ENCODE peak calls at places on chromosomes 4 and X, in six cellular contexts. One of them, this sample, is unnamed.
A peak's percentile ranks its signal among the peaks of the same experiment; 100 is the strongest.

GRCh38 chr4:69115851-69116213 is 19.6 kb downstream of the UGT2B7 start:
- DNase-seq in IMR-90: no peak
- DNase-seq in body of pancreas: no peak
- DNase-seq in ovary: no peak
- DNase-seq in right lobe of liver: no peak
- DNase-seq in Peyer's patch: no peak
- DNase-seq in this sample: no peak

GRCh38 chr4:141711211-141711610 is 74.8 kb downstream of the IL15 start:
- DNase-seq in IMR-90: peak; percentile 51
- DNase-seq in ovary: no peak
- DNase-seq in Peyer's patch: no peak
- DNase-seq in right lobe of liver: no peak
- DNase-seq in body of pancreas: no peak
- DNase-seq in this sample: no peak

GRCh38 chr4:151676301-151676700 is 84.5 kb downstream of the GATB start:
- DNase-seq in right lobe of liver: no peak
- DNase-seq in ovary: no peak
- DNase-seq in IMR-90: peak; percentile 94
- DNase-seq in Peyer's patch: no peak
- DNase-seq in body of pancreas: no peak
- DNase-seq in this sample: no peak

GRCh38 chr4:158459085-158459820 is 62.4 kb upstream of the RXFP1 start:
- DNase-seq in ovary: no peak
- DNase-seq in body of pancreas: no peak
- DNase-seq in IMR-90: no peak
- DNase-seq in right lobe of liver: no peak
- DNase-seq in Peyer's patch: no peak
- DNase-seq in this sample: no peak

GRCh38 chr4:15423285-15423711 is 4.5 kb upstream of the C1QTNF7 start:
- DNase-seq in IMR-90: no peak
- DNase-seq in right lobe of liver: no peak
- DNase-seq in Peyer's patch: no peak
- DNase-seq in body of pancreas: no peak
- DNase-seq in ovary: no peak
- DNase-seq in this sample: no peak

GRCh38 chr4:89800527-89801103 is 36.3 kb downstream of the SNCA start:
- DNase-seq in Peyer's patch: no peak
- DNase-seq in ovary: no peak
- DNase-seq in IMR-90: peak; percentile 5
- DNase-seq in right lobe of liver: no peak
- DNase-seq in body of pancreas: no peak
- DNase-seq in this sample: no peak

GRCh38 chrX:101081257-101081656 is 2.6 kb downstream of the TMEM35A start:
- DNase-seq in IMR-90: no peak
- DNase-seq in right lobe of liver: no peak
- DNase-seq in body of pancreas: no peak
- DNase-seq in Peyer's patch: no peak
- DNase-seq in ovary: no peak
- DNase-seq in this sample: no peak

GRCh38 chrX:39692796-39693195 is 405.0 kb downstream of the BCOR start:
- DNase-seq in IMR-90: no peak
- DNase-seq in ovary: no peak
- DNase-seq in body of pancreas: no peak
- DNase-seq in Peyer's patch: no peak
- DNase-seq in right lobe of liver: no peak
- DNase-seq in this sample: no peak

GRCh38 chrX:145532176-145532780 is 285.0 kb downstream of the SPANXN1 start:
- DNase-seq in Peyer's patch: no peak
- DNase-seq in ovary: no peak
- DNase-seq in IMR-90: no peak
- DNase-seq in body of pancreas: no peak
- DNase-seq in right lobe of liver: no peak
- DNase-seq in this sample: no peak

GRCh38 chr4:139922625-139923024 is 231.4 kb downstream of the MAML3 start:
- DNase-seq in Peyer's patch: no peak
- DNase-seq in IMR-90: peak; percentile 50
- DNase-seq in ovary: no peak
- DNase-seq in right lobe of liver: peak; percentile 54
- DNase-seq in body of pancreas: peak; percentile 47
- DNase-seq in this sample: no peak

GRCh38 chr4:53055716-53056413 is 193.7 kb downstream of the RASL11B start:
- DNase-seq in Peyer's patch: no peak
- DNase-seq in right lobe of liver: no peak
- DNase-seq in ovary: no peak
- DNase-seq in IMR-90: no peak
- DNase-seq in body of pancreas: no peak
- DNase-seq in this sample: no peak

GRCh38 chr4:34644716-34645115 is 1599.6 kb downstream of the ARAP2 start:
- DNase-seq in body of pancreas: no peak
- DNase-seq in IMR-90: no peak
- DNase-seq in Peyer's patch: no peak
- DNase-seq in right lobe of liver: no peak
- DNase-seq in ovary: no peak
- DNase-seq in this sample: no peak

GRCh38 chrX:120840826-120841225 is 34.8 kb downstream of the CT47B1 start:
- DNase-seq in Peyer's patch: no peak
- DNase-seq in body of pancreas: no peak
- DNase-seq in right lobe of liver: no peak
- DNase-seq in IMR-90: no peak
- DNase-seq in ovary: no peak
- DNase-seq in this sample: no peak

GRCh38 chr4:140246216-140246615 is 92.2 kb upstream of the MAML3 start:
- DNase-seq in right lobe of liver: no peak
- DNase-seq in Peyer's patch: no peak
- DNase-seq in ovary: no peak
- DNase-seq in body of pancreas: no peak
- DNase-seq in IMR-90: no peak
- DNase-seq in this sample: no peak

GRCh38 chrX:68077378-68077777 is 355.9 kb downstream of the OPHN1 start:
- DNase-seq in right lobe of liver: no peak
- DNase-seq in Peyer's patch: no peak
- DNase-seq in body of pancreas: no peak
- DNase-seq in IMR-90: no peak
- DNase-seq in ovary: no peak
- DNase-seq in this sample: no peak

GRCh38 chr4:53346920-53347852 is 18.7 kb downstream of the SCFD2 start:
- DNase-seq in right lobe of liver: no peak
- DNase-seq in IMR-90: peak; percentile 61
- DNase-seq in ovary: no peak
- DNase-seq in Peyer's patch: no peak
- DNase-seq in body of pancreas: no peak
- DNase-seq in this sample: no peak

GRCh38 chrX:23332888-23333821 is 1.5 kb upstream of the PTCHD1 start:
- DNase-seq in IMR-90: no peak
- DNase-seq in body of pancreas: no peak
- DNase-seq in Peyer's patch: no peak
- DNase-seq in ovary: no peak
- DNase-seq in right lobe of liver: no peak
- DNase-seq in this sample: peak; percentile 23

GRCh38 chr4:71366776-71367175 is 28.0 kb downstream of the SLC4A4 start:
- DNase-seq in Peyer's patch: no peak
- DNase-seq in ovary: no peak
- DNase-seq in IMR-90: no peak
- DNase-seq in right lobe of liver: no peak
- DNase-seq in body of pancreas: no peak
- DNase-seq in this sample: no peak

GRCh38 chr4:115596265-115597001 is 483.0 kb upstream of the NDST4 start:
- DNase-seq in Peyer's patch: no peak
- DNase-seq in body of pancreas: no peak
- DNase-seq in IMR-90: no peak
- DNase-seq in right lobe of liver: no peak
- DNase-seq in ovary: no peak
- DNase-seq in this sample: no peak

GRCh38 chrX:34401411-34401810 is 255.7 kb downstream of the TMEM47 start:
- DNase-seq in body of pancreas: no peak
- DNase-seq in IMR-90: no peak
- DNase-seq in Peyer's patch: no peak
- DNase-seq in ovary: no peak
- DNase-seq in right lobe of liver: no peak
- DNase-seq in this sample: no peak

GRCh38 chr4:108861339-108861738 is 98.5 kb upstream of the ETNPPL start:
- DNase-seq in right lobe of liver: no peak
- DNase-seq in Peyer's patch: no peak
- DNase-seq in IMR-90: peak; percentile 24
- DNase-seq in body of pancreas: peak; percentile 51
- DNase-seq in ovary: no peak
- DNase-seq in this sample: no peak

GRCh38 chrX:25158635-25159034 is 142.9 kb upstream of the ARX start:
- DNase-seq in IMR-90: no peak
- DNase-seq in Peyer's patch: no peak
- DNase-seq in right lobe of liver: no peak
- DNase-seq in ovary: no peak
- DNase-seq in body of pancreas: no peak
- DNase-seq in this sample: no peak

GRCh38 chr4:123477804-123478209 is 81.2 kb downstream of the SPRY1 start:
- DNase-seq in ovary: no peak
- DNase-seq in Peyer's patch: no peak
- DNase-seq in body of pancreas: peak; percentile 18
- DNase-seq in right lobe of liver: no peak
- DNase-seq in IMR-90: peak; percentile 50
- DNase-seq in this sample: no peak

GRCh38 chr4:51894246-51894645 is 51.3 kb downstream of the DCUN1D4 start:
- DNase-seq in right lobe of liver: no peak
- DNase-seq in IMR-90: peak; percentile 35
- DNase-seq in body of pancreas: no peak
- DNase-seq in ovary: no peak
- DNase-seq in Peyer's patch: no peak
- DNase-seq in this sample: no peak

GRCh38 chr4:123892997-123893745 is 496.6 kb downstream of the SPRY1 start:
- DNase-seq in right lobe of liver: no peak
- DNase-seq in body of pancreas: no peak
- DNase-seq in ovary: no peak
- DNase-seq in IMR-90: peak; percentile 24
- DNase-seq in Peyer's patch: no peak
- DNase-seq in this sample: no peak

GRCh38 chr4:5545271-5545670 is 163.1 kb downstream of the EVC2 start:
- DNase-seq in IMR-90: peak; percentile 12
- DNase-seq in Peyer's patch: no peak
- DNase-seq in ovary: no peak
- DNase-seq in body of pancreas: no peak
- DNase-seq in right lobe of liver: no peak
- DNase-seq in this sample: no peak

GRCh38 chr4:74283614-74284013 is 24.7 kb upstream of the EPGN start:
- DNase-seq in body of pancreas: no peak
- DNase-seq in Peyer's patch: no peak
- DNase-seq in IMR-90: peak; percentile 51
- DNase-seq in right lobe of liver: no peak
- DNase-seq in ovary: no peak
- DNase-seq in this sample: no peak
- H3K4me3 ChIP-seq in body of pancreas: no peak overlapping the region
- H3K4me3 ChIP-seq in Peyer's patch: no peak overlapping the region
- H3K4me3 ChIP-seq in IMR-90: no peak overlapping the region
- H3K4me3 ChIP-seq in right lobe of liver: no peak overlapping the region
- H3K4me3 ChIP-seq in ovary: no peak overlapping the region
- H3K4me3 ChIP-seq in this sample: no peak overlapping the region

GRCh38 chr4:87423313-87424031 is 1.1 kb downstream of the NUDT9 start:
- DNase-seq in ovary: no peak
- DNase-seq in Peyer's patch: no peak
- DNase-seq in IMR-90: no peak
- DNase-seq in right lobe of liver: no peak
- DNase-seq in body of pancreas: peak; percentile 51
- DNase-seq in this sample: no peak

GRCh38 chr4:87425711-87426110 is 3.3 kb downstream of the NUDT9 start:
- DNase-seq in body of pancreas: no peak
- DNase-seq in IMR-90: no peak
- DNase-seq in right lobe of liver: no peak
- DNase-seq in Peyer's patch: no peak
- DNase-seq in ovary: no peak
- DNase-seq in this sample: no peak

GRCh38 chr4:87420431-87420830 is 1.9 kb upstream of the NUDT9 start:
- DNase-seq in right lobe of liver: no peak
- DNase-seq in IMR-90: no peak
- DNase-seq in ovary: no peak
- DNase-seq in Peyer's patch: no peak
- DNase-seq in body of pancreas: no peak
- DNase-seq in this sample: no peak

GRCh38 chr4:87419578-87420249 is 2.7 kb upstream of the NUDT9 start:
- DNase-seq in body of pancreas: no peak
- DNase-seq in IMR-90: no peak
- DNase-seq in ovary: no peak
- DNase-seq in Peyer's patch: no peak
- DNase-seq in right lobe of liver: no peak
- DNase-seq in this sample: no peak

GRCh38 chr4:87422104-87423052 is at the start of gene NUDT9:
- DNase-seq in IMR-90: peak; percentile 96
- DNase-seq in ovary: peak; percentile 97
- DNase-seq in right lobe of liver: peak; percentile 97
- DNase-seq in Peyer's patch: peak; percentile 96
- DNase-seq in body of pancreas: peak; percentile 99
- DNase-seq in this sample: peak; percentile 97
- TF ChIP-seq POLR2A in IMR-90: peak; percentile 74
- TF ChIP-seq POLR2A in ovary: peak; percentile 94
- TF ChIP-seq POLR2A in right lobe of liver: peak; percentile 80
- TF ChIP-seq POLR2A in Peyer's patch: peak; percentile 57
- TF ChIP-seq POLR2A in body of pancreas: peak; percentile 91
- TF ChIP-seq POLR2A in this sample: peak; percentile 83

DNA sequence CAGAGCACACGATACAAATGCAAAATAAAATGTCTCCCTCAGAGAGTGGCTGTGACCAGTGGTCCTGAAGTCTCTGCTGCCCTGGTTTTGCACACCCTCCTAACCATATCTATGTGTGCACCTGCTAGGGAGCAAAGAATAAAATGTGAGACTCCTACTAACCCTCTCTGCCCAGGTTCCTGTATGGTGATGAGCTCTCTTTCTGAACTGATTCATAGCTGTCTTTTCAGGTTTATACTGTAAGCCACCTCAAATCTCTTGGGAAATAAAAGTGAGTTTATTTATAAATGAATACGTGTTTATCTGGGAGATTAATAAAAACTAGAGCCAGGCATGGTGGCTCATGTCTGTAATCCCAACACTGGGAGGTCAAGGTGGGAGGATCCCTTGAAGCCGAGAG is 126.0 kb upstream of the RBPJ start:
- DNase-seq in right lobe of liver: no peak
- DNase-seq in IMR-90: no peak
- DNase-seq in body of pancreas: no peak
- DNase-seq in ovary: no peak
- DNase-seq in Peyer's patch: no peak
- DNase-seq in this sample: no peak
- H3K4me1 ChIP-seq in right lobe of liver: no peaks in the 10 kb centered on the region
- H3K4me1 ChIP-seq in IMR-90: peaks cover 6% of the 10 kb centered on the region
- H3K4me1 ChIP-seq in body of pancreas: peaks cover 7% of the 10 kb centered on the region
- H3K4me1 ChIP-seq in ovary: no peaks in the 10 kb centered on the region
- H3K4me1 ChIP-seq in Peyer's patch: no peaks in the 10 kb centered on the region
- H3K4me1 ChIP-seq in this sample: no peaks in the 10 kb centered on the region

DNA sequence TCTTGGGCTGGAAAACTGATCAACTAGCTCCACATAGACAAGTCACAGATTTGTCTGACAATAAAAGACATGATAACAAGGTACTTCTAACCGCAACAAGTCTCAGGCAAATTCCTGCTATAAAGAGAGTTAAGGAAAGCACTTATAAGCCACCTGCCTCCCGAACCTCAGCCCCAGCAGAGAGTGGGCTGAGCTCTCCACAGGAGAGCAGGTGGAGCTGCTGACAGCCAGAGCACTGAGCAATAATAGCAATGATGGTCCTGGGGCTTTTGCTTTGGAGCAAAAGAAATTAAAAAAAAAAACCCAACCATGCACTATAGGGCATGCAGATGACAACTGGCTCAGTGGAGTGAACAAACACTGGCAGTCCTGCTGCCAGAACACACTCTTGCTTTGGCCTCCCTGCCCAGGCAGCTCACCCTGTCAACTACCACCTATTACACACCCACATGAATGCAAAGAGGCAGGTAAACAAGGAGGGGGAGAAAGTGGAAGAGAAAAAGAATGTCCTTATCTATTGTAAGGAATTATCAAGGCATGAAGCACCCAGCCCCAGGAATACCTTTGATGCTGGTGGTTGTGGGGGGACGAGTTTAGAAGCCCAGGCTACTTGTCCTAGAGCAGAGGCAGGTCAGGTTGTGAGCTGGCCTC is 135.8 kb upstream of the DGKK start:
- DNase-seq in IMR-90: no peak
- DNase-seq in ovary: no peak
- DNase-seq in right lobe of liver: no peak
- DNase-seq in Peyer's patch: no peak
- DNase-seq in body of pancreas: no peak
- DNase-seq in this sample: no peak
- H3K4me3 ChIP-seq in IMR-90: no peak overlapping the region
- H3K4me3 ChIP-seq in ovary: no peak overlapping the region
- H3K4me3 ChIP-seq in right lobe of liver: no peak overlapping the region
- H3K4me3 ChIP-seq in Peyer's patch: no peak overlapping the region
- H3K4me3 ChIP-seq in body of pancreas: no peak overlapping the region
- H3K4me3 ChIP-seq in this sample: no peak overlapping the region

This sample was measured in uterus.